ENCODE peak calls at places on chromosomes 11 and 22, in eight cellular contexts. G, P, U, F, Y, B, Q and T are unnamed samples.

GRCh38 chr11:119198925-119199324 is 7.2 kb upstream of the CBL start:
- DNase-seq in F (no peak), Q (no peak), Y (no peak), P (no peak), G (no peak), B (no peak), U (no peak), T (no peak)

GRCh38 chr11:118846181-118846946 is 37.3 kb upstream of the CXCR5 start:
- DNase-seq in F (no peak), B (no peak), Y (no peak), U (no peak), G (no peak), Q (no peak), P (no peak), T (no peak)

GRCh38 chr22:47105085-47105484 is 342.6 kb downstream of the TBC1D22A start:
- DNase-seq in Y (no peak), G (no peak), P (no peak), F (no peak), U (no peak), Q (no peak), B (no peak), T (no peak)

GRCh38 chr11:68609761-68610160 is 74.6 kb upstream of the GAL start:
- DNase-seq in U (no peak), Q (no peak), P (no peak), Y (no peak), G (no peak), F (no peak), B (no peak), T (no peak)

GRCh38 chr11:33701831-33702230 is 1.2 kb upstream of the C11orf91 start:
- DNase-seq in G (no peak), Y (no peak), B (no peak), U (no peak), F (no peak), Q (peak; percentile 52), P (peak; percentile 88), T (no peak)

GRCh38 chr11:44659641-44660040 is 67.1 kb upstream of the TSPAN18 start:
- DNase-seq in F (no peak), B (peak; percentile 56), Y (no peak), U (peak; percentile 76), G (no peak), P (no peak), Q (peak; percentile 75), T (peak; percentile 23)

GRCh38 chr22:29727248-29727551 is 7.4 kb downstream of the CABP7 start:
- DNase-seq in P (peak; percentile 30), Y (peak; percentile 37), F (peak; percentile 27), Q (no peak), G (peak; percentile 49), U (peak; percentile 37), B (no peak), T (peak; percentile 49)

GRCh38 chr11:1225386-1226225 is 2.7 kb downstream of the MUC5B start:
- DNase-seq in G (no peak), F (no peak), Y (no peak), Q (no peak), B (no peak), U (peak; percentile 16), P (no peak), T (no peak)

GRCh38 chr22:46187862-46188261 is 37.5 kb downstream of the PPARA start:
- DNase-seq in F (no peak), U (no peak), Q (no peak), B (no peak), Y (no peak), P (no peak), G (no peak), T (no peak)

GRCh38 chr22:50183141-50183971 is 2.4 kb upstream of the TRABD start:
- DNase-seq in B (no peak), G (peak; percentile 8), Q (no peak), P (no peak), Y (no peak), F (peak; percentile 21), U (no peak), T (no peak)

GRCh38 chr11:114167355-114168085 is 108.0 kb downstream of the ZBTB16 start:
- DNase-seq in P (peak; percentile 44), B (no peak), Y (no peak), G (no peak), U (no peak), F (no peak), Q (no peak), T (peak; percentile 50)
- H3K4me1 ChIP-seq in P (peaks cover 7% of the 10 kb centered on the region), B (peaks cover 72% of the 10 kb centered on the region), Y (peaks cover 49% of the 10 kb centered on the region), G (peaks cover 97% of the 10 kb centered on the region), U (peaks cover 98% of the 10 kb centered on the region), F (peaks cover 70% of the 10 kb centered on the region), Q (peaks cover 92% of the 10 kb centered on the region), T (peaks cover 76% of the 10 kb centered on the region)

DNA sequence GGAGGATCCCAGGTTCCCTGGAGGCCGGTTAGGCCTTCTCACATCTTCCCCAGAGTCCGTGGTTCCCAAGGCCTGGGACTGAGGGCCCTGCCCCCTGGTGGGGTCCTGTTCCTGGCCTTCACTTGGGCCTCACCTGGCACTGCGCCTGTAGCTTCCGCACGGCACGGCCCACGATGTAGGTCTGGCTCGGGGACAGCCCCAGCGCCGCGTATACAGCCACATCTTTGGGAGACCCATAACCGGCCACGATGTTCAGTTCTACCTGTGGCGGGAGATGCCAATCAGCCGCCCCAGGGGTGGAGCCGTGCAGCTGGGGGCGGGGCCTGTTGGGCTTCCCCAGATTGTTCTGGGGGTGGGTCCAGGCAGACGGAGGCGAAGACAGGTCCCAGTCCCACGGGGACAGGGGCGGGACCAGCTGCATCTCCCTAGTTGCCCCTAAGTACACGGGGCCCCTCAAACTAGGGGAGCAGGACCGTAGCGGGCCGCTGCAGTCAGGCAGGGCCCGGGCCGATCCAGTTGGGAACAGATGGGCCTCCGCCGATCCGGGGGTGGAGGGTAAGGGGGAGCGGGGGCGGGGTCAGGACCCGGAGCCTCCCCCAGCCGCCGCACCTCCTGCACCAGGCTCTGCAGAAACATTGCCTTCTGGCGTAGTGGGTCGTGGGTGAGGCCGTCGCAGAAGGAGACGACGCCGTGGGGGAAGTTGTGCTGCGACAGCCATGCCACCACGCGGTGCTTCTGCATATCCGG is 10.1 kb downstream of the AIP start:
- DNase-seq in Y (no peak), B (no peak), U (no peak), F (no peak), Q (no peak), P (no peak), G (no peak), T (no peak)
- TF ChIP-seq CTCF in Y (no peak), B (no peak), U (no peak), F (no peak), Q (no peak), P (no peak), G (no peak), T (no peak)

DNA sequence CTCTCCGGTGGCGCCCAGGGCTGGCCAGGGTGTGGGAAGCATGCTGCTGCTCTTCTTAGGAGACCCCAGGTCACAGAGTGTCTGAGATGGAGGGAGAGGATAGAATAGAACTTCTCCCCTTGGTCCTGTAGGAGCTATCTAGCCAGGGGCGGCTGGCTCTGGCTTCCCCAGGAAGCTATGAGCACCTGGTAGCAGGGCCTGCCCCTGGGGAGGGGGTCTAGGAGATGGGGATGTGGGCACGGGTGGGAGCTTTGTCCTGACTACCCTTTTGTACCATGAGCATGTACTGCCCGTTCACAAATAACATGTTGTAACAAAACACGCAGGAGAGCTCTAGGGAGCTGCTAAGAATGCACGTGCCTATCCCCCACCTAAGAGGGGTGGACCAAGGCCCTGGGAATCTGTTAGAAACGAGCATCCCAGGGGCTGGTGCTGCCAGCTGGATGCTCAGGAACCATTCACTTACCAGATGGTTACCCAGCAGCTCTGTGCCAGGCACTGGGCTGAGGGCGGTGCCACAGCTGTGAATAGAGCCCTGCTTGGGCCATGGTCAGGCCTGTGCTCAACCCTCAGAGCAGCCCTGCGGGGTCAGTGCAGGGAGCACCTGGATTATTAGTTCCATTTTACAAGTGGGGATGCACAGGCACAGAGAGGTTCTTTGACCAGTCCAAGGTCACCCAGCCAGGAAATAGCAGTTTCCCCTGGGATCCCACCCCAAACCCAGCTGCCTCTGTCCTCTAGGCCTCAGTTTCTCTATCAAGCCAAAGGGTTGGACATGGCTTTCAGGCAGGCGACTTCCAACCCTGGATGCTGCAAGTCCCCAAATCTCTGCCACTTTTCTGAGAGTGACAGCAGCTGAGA is 2.2 kb downstream of the SLC39A13 start:
- DNase-seq in Q (no peak), P (no peak), F (no peak), U (no peak), G (no peak), B (no peak), Y (no peak), T (no peak)
- H3K4me3 ChIP-seq in Q (peak overlapping the region; percentile 78), P (peak overlapping the region; percentile 30), F (no peak overlapping the region), U (peak overlapping the region; percentile 87), G (no peak overlapping the region), B (no peak overlapping the region), Y (no peak overlapping the region), T (no peak overlapping the region)

GRCh38 chr11:76787271-76787670 is 4.1 kb downstream of the TSKU start:
- DNase-seq in Y (no peak), U (no peak), P (no peak), F (no peak), G (no peak), Q (no peak), B (no peak), T (no peak)

GRCh38 chr11:76786053-76787014 is 3.2 kb downstream of the TSKU start:
- DNase-seq in B (no peak), U (no peak), Q (no peak), Y (no peak), F (no peak), G (no peak), P (no peak), T (no peak)

GRCh38 chr11:76788661-76789442 is 5.7 kb downstream of the TSKU start:
- DNase-seq in U (no peak), P (no peak), F (peak; percentile 58), B (peak; percentile 93), G (no peak), Q (peak; percentile 20), Y (no peak), T (peak; percentile 26)

GRCh38 chr11:76789443-76789719 is 6.2 kb downstream of the TSKU start:
- DNase-seq in U (no peak), F (peak; percentile 6), G (no peak), Y (no peak), B (no peak), P (no peak), Q (peak; percentile 9), T (no peak)

DNA sequence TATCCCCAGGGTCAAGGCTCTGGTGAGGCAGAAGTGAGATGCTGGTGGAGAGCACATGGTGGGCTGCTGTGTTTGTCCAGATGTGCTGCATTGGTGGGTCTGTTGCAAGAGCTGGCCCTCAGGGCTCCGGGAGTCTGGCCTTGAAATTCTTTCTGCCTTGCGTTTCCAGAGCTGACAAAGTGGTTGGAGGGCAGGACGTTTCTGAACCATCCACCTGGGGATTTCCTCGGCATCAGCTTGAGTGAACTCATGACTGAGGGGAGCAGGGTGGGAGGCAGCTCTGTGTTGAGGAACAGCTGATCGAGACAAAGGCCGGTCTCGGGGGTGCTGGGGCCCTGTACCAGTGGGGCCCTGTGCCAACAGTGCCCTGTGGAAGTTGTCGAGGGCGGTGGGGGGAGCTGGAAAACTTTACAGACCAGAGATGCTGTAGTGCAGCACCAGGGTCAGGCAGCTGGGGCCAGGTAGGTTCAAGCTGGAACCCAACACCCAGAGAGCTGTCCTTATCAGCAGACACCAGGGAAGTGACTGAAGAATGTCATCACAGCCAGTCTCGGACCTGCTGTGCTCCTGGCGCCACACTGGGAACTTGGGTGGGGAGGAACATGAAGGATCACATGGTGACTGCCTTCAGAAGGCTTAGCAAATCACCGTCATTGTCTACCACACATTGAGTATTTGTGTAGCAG is 4.9 kb downstream of the TSKU start:
- DNase-seq in U (no peak), Q (no peak), G (no peak), F (peak; percentile 74), B (no peak), P (peak; percentile 57), Y (no peak), T (peak; percentile 51)
- H3K4me1 ChIP-seq in U (peaks cover 84% of the 10 kb centered on the region), Q (peaks cover 27% of the 10 kb centered on the region), G (peaks cover 13% of the 10 kb centered on the region), F (peaks cover 29% of the 10 kb centered on the region), B (peaks cover 8% of the 10 kb centered on the region), P (peaks cover 3% of the 10 kb centered on the region), Y (peaks cover 9% of the 10 kb centered on the region), T (no peaks in the 10 kb centered on the region)

GRCh38 chr11:69892237-69892985 is 73.2 kb upstream of the FGF3 start:
- DNase-seq in Y (peak; percentile 71), U (no peak), P (no peak), G (no peak), F (no peak), B (no peak), Q (no peak), T (no peak)
- TF ChIP-seq CTCF in Y (peak; percentile 27), U (no peak), P (peak; percentile 24), G (no peak), F (no peak), B (no peak), Q (no peak), T (no peak)